ENCODE peak calls at places on chromosomes 7 and 10, in ten cellular contexts. H is A549; X is germinal center; Q is GM06990; E is astrocyte of the hippocampus; N is stimulated activated CD8-positive, alpha-beta memory T cell treated with anti-CD3 and anti-CD28 coated beads, Interleukin-7, amount 100 ng/mL, for 1 hour; B is globus pallidus; J is effector CD4-positive, alpha-beta T cell; O is cardiac fibroblast; I is PC-3. K is an unnamed sample.

GRCh38 chr10:44479306-44479705 is 94.4 kb upstream of the CXCL12 start:
- DNase-seq in H (no peak), X (no peak), Q (no peak), E (no peak), N (no peak), B (peak), J (no peak), O (peak), I (no peak), K (peak)

GRCh38 chr7:105296491-105296890 is 92.2 kb downstream of the SRPK2 start:
- DNase-seq in H (no peak), X (no peak), Q (no peak), E (no peak), N (no peak), B (no peak), J (no peak), O (no peak), I (no peak), K (no peak)

GRCh38 chr7:151705744-151706567 is 171.0 kb downstream of the PRKAG2 start:
- DNase-seq in H (peak), X (peak), Q (no peak), E (peak), N (no peak), B (no peak), J (no peak), O (peak), I (peak), K (no peak)

GRCh38 chr7:76428868-76429805 is 4.4 kb downstream of the ZP3 start:
- DNase-seq in H (no peak), X (no peak), Q (no peak), E (no peak), N (no peak), B (peak), J (no peak), O (peak), I (no peak), K (no peak)

GRCh38 chr10:99234067-99234738 is 1.4 kb downstream of the HPSE2 start:
- DNase-seq in H (peak), X (peak), Q (peak), E (peak), N (no peak), B (no peak), J (no peak), O (peak), I (no peak), K (peak)

GRCh38 chr7:4882742-4883351 is 669 bp downstream of the RADIL start:
- DNase-seq in H (no peak), X (no peak), Q (no peak), E (peak), N (no peak), B (no peak), J (no peak), O (peak), I (peak), K (no peak)

GRCh38 chr10:105656880-105657279 is 1015.8 kb downstream of the SORCS3 start:
- DNase-seq in H (no peak), X (no peak), Q (no peak), E (no peak), N (no peak), B (no peak), J (no peak), O (no peak), I (no peak), K (no peak)

GRCh38 chr10:49518982-49519578 is 19.8 kb downstream of the ERCC6 start:
- DNase-seq in H (peak), X (peak), Q (no peak), E (peak), N (no peak), B (peak), J (no peak), O (peak), I (peak), K (peak)

GRCh38 chr10:71634531-71635164 is 84.9 kb downstream of the C10orf105 start:
- DNase-seq in H (no peak), X (no peak), Q (no peak), E (peak), N (no peak), B (no peak), J (no peak), O (no peak), I (no peak), K (no peak)

GRCh38 chr7:29647020-29647654 is 83.5 kb downstream of the PRR15 start:
- DNase-seq in H (no peak), X (no peak), Q (no peak), E (no peak), N (no peak), B (no peak), J (no peak), O (no peak), I (no peak), K (no peak)

GRCh38 chr10:112956631-112957350 is 6.7 kb downstream of the TCF7L2 start:
- DNase-seq in H (no peak), X (no peak), Q (no peak), E (peak), N (no peak), B (no peak), J (no peak), O (no peak), I (no peak), K (no peak)

GRCh38 chr7:4399121-4399520 is 283.0 kb upstream of the FOXK1 start:
- DNase-seq in H (no peak), X (no peak), Q (no peak), E (no peak), N (no peak), B (no peak), J (no peak), O (no peak), I (no peak), K (no peak)

GRCh38 chr10:79314761-79315601 is 32.3 kb upstream of the PPIF start:
- DNase-seq in H (no peak), X (no peak), Q (no peak), E (peak), N (no peak), B (no peak), J (no peak), O (no peak), I (peak), K (no peak)

GRCh38 chr7:33687601-33688000 is 217.7 kb upstream of the BMPER start:
- DNase-seq in H (no peak), X (no peak), Q (no peak), E (no peak), N (no peak), B (no peak), J (no peak), O (no peak), I (no peak), K (no peak)

GRCh38 chr10:437698-438490 is 251.6 kb downstream of the DIP2C start:
- DNase-seq in H (no peak), X (no peak), Q (no peak), E (no peak), N (no peak), B (no peak), J (no peak), O (no peak), I (no peak), K (no peak)

GRCh38 chr10:77289027-77289501 is 348.5 kb downstream of the KCNMA1 start:
- DNase-seq in H (no peak), X (no peak), Q (no peak), E (no peak), N (no peak), B (no peak), J (no peak), O (no peak), I (no peak), K (no peak)

GRCh38 chr7:157150825-157151412 is 12.2 kb downstream of the UBE3C start:
- DNase-seq in H (no peak), X (no peak), Q (no peak), E (peak), N (no peak), B (peak), J (no peak), O (peak), I (no peak), K (no peak)

GRCh38 chr10:9437131-9437530 is 1382.6 kb downstream of the GATA3 start:
- DNase-seq in H (no peak), X (no peak), Q (no peak), E (peak), N (no peak), B (no peak), J (no peak), O (no peak), I (no peak), K (no peak)

GRCh38 chr10:61733358-61733940 is 70.7 kb downstream of the CABCOCO1 start:
- DNase-seq in H (peak), X (no peak), Q (no peak), E (peak), N (no peak), B (peak), J (no peak), O (peak), I (peak), K (peak)

GRCh38 chr7:27176962-27177794 is 3.1 kb upstream of the HOXA10 start:
- DNase-seq in H (no peak), X (no peak), Q (no peak), E (no peak), N (no peak), B (no peak), J (no peak), O (no peak), I (no peak), K (no peak)

GRCh38 chr10:58641708-58642107 is 129.0 kb downstream of the BICC1 start:
- DNase-seq in H (no peak), X (no peak), Q (no peak), E (peak), N (no peak), B (no peak), J (no peak), O (peak), I (peak), K (no peak)

GRCh38 chr7:64802699-64803098 is 8.5 kb downstream of the ZNF138 start:
- DNase-seq in H (no peak), X (no peak), Q (no peak), E (no peak), N (no peak), B (peak), J (no peak), O (no peak), I (no peak), K (no peak)

GRCh38 chr10:28946479-28946878 is 269.2 kb downstream of the BAMBI start:
- DNase-seq in H (no peak), X (no peak), Q (no peak), E (no peak), N (no peak), B (no peak), J (no peak), O (peak), I (peak), K (no peak)

GRCh38 chr7:74717889-74718288 is 55.9 kb upstream of the NCF1 start:
- DNase-seq in H (no peak), X (no peak), Q (no peak), E (no peak), N (no peak), B (no peak), J (no peak), O (no peak), I (no peak), K (peak)

GRCh38 chr10:50431791-50432190 is 180.5 kb upstream of the ASAH2 start:
- DNase-seq in H (no peak), X (no peak), Q (peak), E (peak), N (no peak), B (no peak), J (no peak), O (peak), I (no peak), K (no peak)

GRCh38 chr10:89679986-89680385 is 21.4 kb upstream of the KIF20B start:
- DNase-seq in H (no peak), X (no peak), Q (no peak), E (no peak), N (no peak), B (no peak), J (no peak), O (no peak), I (no peak), K (no peak)

GRCh38 chr10:75492151-75492550 is 60.7 kb downstream of the LRMDA start:
- DNase-seq in H (no peak), X (no peak), Q (no peak), E (no peak), N (no peak), B (no peak), J (no peak), O (peak), I (no peak), K (no peak)

GRCh38 chr7:21869785-21870402 is 75.8 kb downstream of the CDCA7L start:
- DNase-seq in H (peak), X (no peak), Q (no peak), E (peak), N (no peak), B (no peak), J (no peak), O (peak), I (peak), K (no peak)

GRCh38 chr10:9285698-9286097 is 1231.2 kb downstream of the GATA3 start:
- DNase-seq in H (no peak), X (no peak), Q (no peak), E (no peak), N (no peak), B (no peak), J (no peak), O (no peak), I (no peak), K (no peak)

GRCh38 chr7:15886626-15887025 is 200.1 kb upstream of the MEOX2 start:
- DNase-seq in H (no peak), X (no peak), Q (no peak), E (peak), N (no peak), B (no peak), J (no peak), O (no peak), I (no peak), K (no peak)

GRCh38 chr10:97096327-97097153 is 89.2 kb downstream of the SLIT1 start:
- DNase-seq in H (no peak), X (no peak), Q (peak), E (peak), N (peak), B (no peak), J (no peak), O (no peak), I (no peak), K (no peak)

GRCh38 chr7:44060091-44060947 is 5.0 kb downstream of the PGAM2 start:
- DNase-seq in H (no peak), X (no peak), Q (no peak), E (no peak), N (no peak), B (no peak), J (no peak), O (no peak), I (no peak), K (no peak)

GRCh38 chr7:2757904-2758672 is 70.1 kb downstream of the AMZ1 start:
- DNase-seq in H (peak), X (no peak), Q (peak), E (peak), N (no peak), B (no peak), J (no peak), O (peak), I (peak), K (peak)

GRCh38 chr10:51230828-51231227 is 156.5 kb downstream of the PRKG1 start:
- DNase-seq in H (no peak), X (no peak), Q (no peak), E (no peak), N (no peak), B (no peak), J (no peak), O (no peak), I (no peak), K (no peak)